ENCODE peak calls at places on chromosomes 11 and 22, in six cellular contexts. V is adrenal gland; M is SK-MEL-5; O is midbrain; C is activated CD8-positive, alpha-beta memory T cell treated with anti-CD3 and anti-CD28 coated beads for 24 hours; I is M059J. L is an unnamed sample.

GRCh38 chr22:48052621-48052890 is 1290.1 kb downstream of the TBC1D22A start:
- DNase-seq in O (no peak), M (no peak), V (no peak), I (no peak), C (no peak), L (no peak)

GRCh38 chr11:61061081-61061826 is 41.0 kb upstream of the CD5 start:
- DNase-seq in I (peak; percentile 50), M (no peak), V (no peak), O (no peak), C (peak; percentile 88), L (peak; percentile 75)

GRCh38 chr11:63917685-63918523 is 940 bp upstream of the RCOR2 start:
- DNase-seq in C (peak; percentile 67), O (peak; percentile 68), M (no peak), I (peak; percentile 74), V (peak; percentile 76), L (peak; percentile 48)

GRCh38 chr11:1117970-1118369 is 39.8 kb upstream of the MUC5AC start:
- DNase-seq in I (no peak), O (no peak), C (no peak), V (no peak), M (no peak), L (no peak)

GRCh38 chr11:36391062-36391461 is 95.0 kb downstream of the PRR5L start:
- DNase-seq in V (no peak), I (no peak), M (no peak), C (no peak), O (peak; percentile 37), L (peak; percentile 22)

GRCh38 chr11:10876168-10876567 is 18.3 kb upstream of the ZBED5 start:
- DNase-seq in I (peak; percentile 17), M (peak; percentile 43), V (no peak), C (no peak), O (no peak), L (no peak)

GRCh38 chr11:12674571-12674935 is 332 bp downstream of the TEAD1 start:
- DNase-seq in O (peak; percentile 55), V (no peak), C (no peak), M (no peak), I (no peak), L (peak; percentile 24)

GRCh38 chr11:70630816-70631623 is 232.7 kb downstream of the CTTN start:
- DNase-seq in O (no peak), C (no peak), I (peak; percentile 10), M (no peak), V (peak; percentile 28), L (no peak)

GRCh38 chr11:32070707-32071106 is 20.2 kb upstream of the RCN1 start:
- DNase-seq in O (no peak), V (no peak), M (no peak), C (no peak), I (no peak), L (no peak)

GRCh38 chr11:31817621-31818493 is 6.7 kb upstream of the PAX6 start:
- DNase-seq in M (no peak), C (peak; percentile 60), I (peak; percentile 34), V (no peak), O (peak; percentile 67), L (no peak)

GRCh38 chr11:72752088-72752914 is at the start of gene ARAP1:
- DNase-seq in I (peak; percentile 89), V (peak; percentile 76), C (peak; percentile 87), O (peak; percentile 78), M (peak; percentile 82), L (peak; percentile 86)

GRCh38 chr11:22581354-22581753 is 44.3 kb downstream of the FANCF start:
- DNase-seq in C (no peak), M (no peak), I (no peak), V (no peak), O (no peak), L (no peak)

GRCh38 chr22:23264610-23265388 is 84.5 kb downstream of the BCR start:
- DNase-seq in O (no peak), V (peak; percentile 86), I (no peak), M (no peak), C (no peak), L (peak; percentile 56)

GRCh38 chr11:46513934-46514342 is 79.9 kb downstream of the AMBRA1 start:
- DNase-seq in I (no peak), V (peak; percentile 42), O (peak; percentile 28), C (no peak), M (no peak), L (no peak)

GRCh38 chr11:17780668-17781067 is 46.1 kb downstream of the KCNC1 start:
- DNase-seq in M (no peak), O (no peak), V (no peak), I (no peak), C (no peak), L (no peak)

GRCh38 chr11:34728609-34729008 is 107.7 kb downstream of the EHF start:
- DNase-seq in I (no peak), O (no peak), M (no peak), V (no peak), C (no peak), L (no peak)

GRCh38 chr11:8323161-8323935 is 59.7 kb upstream of the LMO1 start:
- DNase-seq in C (no peak), O (no peak), I (no peak), V (no peak), M (no peak), L (no peak)

GRCh38 chr11:14672635-14673034 is 29.0 kb downstream of the PDE3B start:
- DNase-seq in M (no peak), O (no peak), C (no peak), I (no peak), V (no peak), L (no peak)